ENCODE peak calls at places on chromosomes 1 and 21, in eight cellular contexts. D is tibial nerve; Q is K562; E is endodermal cell; K is A549; F is naive thymus-derived CD4-positive, alpha-beta T cell; Y is breast epithelium; V is transverse colon. R is an unnamed sample.

GRCh38 chr1:208039536-208040332 is 128.8 kb upstream of the CD34 start:
- DNase-seq in K (no peak), E (no peak), Y (no peak), Q (no peak), V (no peak), F (no peak), D (no peak), R (no peak)

GRCh38 chr21:44258056-44258725 is 3.5 kb downstream of the DNMT3L start:
- DNase-seq in F (no peak), K (no peak), E (peak; percentile 41), V (no peak), D (no peak), Y (no peak), Q (no peak), R (peak; percentile 35)

GRCh38 chr1:219247441-219247840 is 73.8 kb downstream of the LYPLAL1 start:
- DNase-seq in K (no peak), V (no peak), E (no peak), Y (no peak), F (no peak), Q (no peak), D (no peak), R (no peak)

GRCh38 chr1:212954514-212954913 is 4.2 kb downstream of the VASH2 start:
- DNase-seq in D (no peak), Q (no peak), V (no peak), Y (no peak), F (no peak), E (no peak), K (no peak), R (no peak)

GRCh38 chr1:97348599-97349265 is 572.1 kb downstream of the DPYD start:
- DNase-seq in D (no peak), K (no peak), F (no peak), E (no peak), V (no peak), Y (no peak), Q (no peak), R (no peak)

GRCh38 chr1:179310271-179310670 is 16.7 kb downstream of the SOAT1 start:
- DNase-seq in E (no peak), K (no peak), Y (no peak), V (no peak), D (no peak), F (no peak), Q (no peak), R (no peak)

GRCh38 chr1:179587336-179587735 is 4.3 kb upstream of the TDRD5 start:
- DNase-seq in F (no peak), Y (no peak), K (no peak), E (no peak), V (no peak), D (no peak), Q (no peak), R (no peak)

GRCh38 chr1:3746784-3747521 is 5.3 kb upstream of the CCDC27 start:
- DNase-seq in E (peak; percentile 98), V (peak; percentile 87), F (peak; percentile 85), Y (peak; percentile 78), Q (peak; percentile 95), D (peak; percentile 79), K (peak; percentile 74), R (peak; percentile 79)

GRCh38 chr1:6956488-6957159 is 171.4 kb downstream of the CAMTA1 start:
- DNase-seq in Y (no peak), K (no peak), V (no peak), D (no peak), Q (no peak), F (no peak), E (peak; percentile 78), R (no peak)

GRCh38 chr1:23896491-23896890 is 16.7 kb downstream of the CNR2 start:
- DNase-seq in Y (no peak), Q (no peak), E (no peak), K (no peak), V (no peak), D (no peak), F (peak; percentile 64), R (no peak)

GRCh38 chr1:8706291-8706690 is 111.1 kb downstream of the RERE start:
- DNase-seq in Q (no peak), E (no peak), F (no peak), Y (no peak), K (no peak), D (no peak), V (no peak), R (no peak)

GRCh38 chr1:8706995-8707396 is 110.4 kb downstream of the RERE start:
- DNase-seq in D (no peak), E (no peak), V (no peak), K (no peak), Q (peak; percentile 35), Y (no peak), F (no peak), R (peak; percentile 37)

GRCh38 chr1:8702848-8703810 is 114.3 kb downstream of the RERE start:
- DNase-seq in K (peak; percentile 74), E (peak; percentile 96), Y (peak; percentile 67), D (peak; percentile 75), F (peak; percentile 38), V (peak; percentile 93), Q (peak; percentile 93), R (peak; percentile 92)

GRCh38 chr1:8702121-8702520 is 115.3 kb downstream of the RERE start:
- DNase-seq in D (no peak), F (peak; percentile 20), Q (peak; percentile 43), Y (peak; percentile 46), E (peak; percentile 76), K (no peak), V (peak; percentile 57), R (no peak)

DNA sequence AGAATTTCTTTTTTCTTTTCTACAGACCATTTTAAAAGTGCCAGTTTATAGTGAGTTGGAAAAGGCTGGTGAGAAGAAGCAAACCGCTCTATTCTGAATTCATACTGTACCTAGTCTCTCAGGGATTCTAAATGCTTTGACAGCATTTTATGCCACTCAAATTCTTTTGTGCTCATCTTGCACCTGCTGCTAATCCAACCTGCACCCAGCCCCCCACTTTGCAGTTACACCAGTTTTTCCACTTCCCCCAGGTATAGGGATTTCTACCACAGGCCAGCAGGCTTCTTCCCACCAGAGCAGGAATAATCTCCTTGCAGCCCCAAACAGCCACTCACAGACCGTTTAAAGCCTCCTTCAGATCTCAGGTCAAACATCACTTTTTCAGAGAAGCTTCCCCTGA is 112.3 kb downstream of the RERE start:
- DNase-seq in K (no peak), F (no peak), D (no peak), Q (no peak), Y (no peak), E (peak; percentile 66), V (no peak), R (no peak)
- H3K4me3 ChIP-seq in K (no peak overlapping the region), F (no peak overlapping the region), D (no peak overlapping the region), Q (no peak overlapping the region), Y (no peak overlapping the region), E (no peak overlapping the region), V (no peak overlapping the region), R (no peak overlapping the region)

GRCh38 chr1:157844084-157844830 is 2.6 kb upstream of the CD5L start:
- DNase-seq in V (no peak), E (no peak), D (no peak), Q (no peak), F (no peak), Y (no peak), K (no peak), R (no peak)
- H3K4me1 ChIP-seq in V (no peaks in the 10 kb centered on the region), E (no peaks in the 10 kb centered on the region), D (no peaks in the 10 kb centered on the region), Q (no peaks in the 10 kb centered on the region), F (no peaks in the 10 kb centered on the region), Y (no peaks in the 10 kb centered on the region), K (no peaks in the 10 kb centered on the region), R (no peaks in the 10 kb centered on the region)

GRCh38 chr1:11788549-11789053 is 17.2 kb downstream of the MTHFR start:
- DNase-seq in E (no peak), F (no peak), Q (no peak), K (no peak), D (no peak), Y (no peak), V (no peak), R (no peak)

GRCh38 chr1:11786168-11786567 is 19.6 kb downstream of the MTHFR start:
- DNase-seq in D (no peak), F (no peak), Q (peak; percentile 71), Y (no peak), E (no peak), V (no peak), K (no peak), R (no peak)

GRCh38 chr1:11787804-11788436 is 17.8 kb downstream of the MTHFR start:
- DNase-seq in Q (no peak), K (no peak), D (no peak), Y (no peak), E (no peak), F (no peak), V (no peak), R (no peak)

GRCh38 chr1:11789126-11790067 is 16.4 kb downstream of the MTHFR start:
- DNase-seq in Q (no peak), F (no peak), Y (no peak), V (no peak), K (no peak), D (no peak), E (no peak), R (no peak)

DNA sequence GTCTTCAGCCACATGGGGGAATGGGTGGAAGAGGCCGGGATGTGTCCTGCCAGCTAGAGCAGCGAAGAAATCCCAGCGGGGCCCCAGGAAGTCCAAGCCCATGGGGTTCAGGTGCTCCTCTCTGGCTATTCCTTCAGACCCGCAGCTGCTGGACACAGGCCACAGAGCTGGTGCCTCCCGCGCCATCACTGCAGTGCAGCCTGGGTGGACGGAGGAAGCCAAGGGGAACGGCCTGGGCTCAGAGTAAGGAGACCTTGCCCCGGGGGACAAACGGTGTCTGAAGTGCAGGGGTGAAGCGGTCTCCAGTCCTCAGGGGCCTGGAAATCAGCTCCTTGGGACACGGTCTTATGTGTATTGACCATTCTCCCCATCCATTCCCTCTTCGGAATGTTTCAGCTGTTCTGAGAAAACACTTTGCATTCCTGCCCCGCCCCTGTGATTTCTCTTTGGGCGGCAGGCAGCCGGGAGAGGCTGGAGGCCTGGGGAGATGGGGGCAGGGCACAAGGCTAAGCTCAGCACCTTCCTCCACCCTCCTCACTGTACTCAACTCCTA is 18.4 kb downstream of the MTHFR start:
- DNase-seq in D (peak; percentile 64), V (peak; percentile 66), F (no peak), K (no peak), Q (peak; percentile 70), Y (peak; percentile 41), E (peak; percentile 83), R (peak; percentile 25)
- H3K4me3 ChIP-seq in D (no peak overlapping the region), V (no peak overlapping the region), F (no peak overlapping the region), K (no peak overlapping the region), Q (no peak overlapping the region), Y (no peak overlapping the region), E (no peak overlapping the region), R (no peak overlapping the region)

GRCh38 chr1:31580891-31581603 is 4.7 kb downstream of the TINAGL1 start:
- DNase-seq in Y (no peak), F (no peak), Q (no peak), D (no peak), E (peak; percentile 41), V (no peak), K (no peak), R (no peak)

GRCh38 chr1:31577515-31578191 is 1.3 kb downstream of the TINAGL1 start:
- DNase-seq in D (no peak), V (no peak), Q (no peak), Y (no peak), F (no peak), K (no peak), E (peak; percentile 54), R (peak; percentile 41)

GRCh38 chr1:31580513-31580870 is 4.2 kb downstream of the TINAGL1 start:
- DNase-seq in D (no peak), F (no peak), Y (no peak), Q (no peak), V (no peak), K (no peak), E (peak; percentile 39), R (no peak)

GRCh38 chr1:31576743-31577455 is 584 bp downstream of the TINAGL1 start:
- DNase-seq in Y (peak; percentile 27), D (no peak), K (no peak), F (no peak), Q (no peak), E (peak; percentile 54), V (no peak), R (no peak)

GRCh38 chr1:31579374-31579773 is 3.1 kb downstream of the TINAGL1 start:
- DNase-seq in Y (no peak), K (no peak), V (no peak), Q (no peak), E (peak; percentile 57), D (no peak), F (no peak), R (peak; percentile 39)
- H3K4me1 ChIP-seq in Y (peaks cover 10% of the 10 kb centered on the region), K (peaks cover 53% of the 10 kb centered on the region), V (peaks cover 68% of the 10 kb centered on the region), Q (peaks cover 34% of the 10 kb centered on the region), E (no peaks in the 10 kb centered on the region), D (peaks cover 70% of the 10 kb centered on the region), F (no peaks in the 10 kb centered on the region), R (peaks cover 48% of the 10 kb centered on the region)

R was measured in SJSA1.